ENCODE peak calls at places on chromosomes 12 and 14, in four cellular contexts. J is mesendoderm, K is tibial nerve, S is stromal cell of bone marrow. V is an unnamed sample.

GRCh38 chr14:22163051-22163450 is 426.0 kb downstream of the DAD1 start:
- DNase-seq in K (no peak), J (peak), S (no peak), V (no peak)

GRCh38 chr12:93982847-93983315 is 165.5 kb upstream of the PLXNC1 start:
- DNase-seq in J (peak), K (no peak), S (peak), V (no peak)

GRCh38 chr12:109772622-109773321 is 59.1 kb downstream of the FAM222A start:
- DNase-seq in S (no peak), K (no peak), J (no peak), V (no peak)

GRCh38 chr12:92466391-92467305 is 236.1 kb upstream of the PLEKHG7 start:
- DNase-seq in S (no peak), K (no peak), J (peak), V (no peak)

GRCh38 chr12:124608451-124608870 is 41.0 kb upstream of the NCOR2 start:
- DNase-seq in K (no peak), J (no peak), S (no peak), V (no peak)

GRCh38 chr14:73784988-73785313 is 66.7 kb upstream of the PTGR2 start:
- DNase-seq in K (no peak), J (no peak), S (no peak), V (no peak)

GRCh38 chr14:105249175-105250007 is 1.1 kb downstream of the BTBD6 start:
- DNase-seq in J (peak), K (no peak), S (no peak), V (no peak)

GRCh38 chr12:10320643-10321042 is 13.0 kb downstream of the KLRD1 start:
- DNase-seq in K (no peak), S (no peak), J (no peak), V (no peak)

GRCh38 chr14:71354801-71355200 is 447.5 kb downstream of the PCNX1 start:
- DNase-seq in J (peak), K (no peak), S (no peak), V (no peak)

GRCh38 chr12:120249875-120250795 is 15.4 kb downstream of the PXN start:
- DNase-seq in J (no peak), S (no peak), K (peak), V (peak)

GRCh38 chr12:133105620-133106019 is 24.5 kb downstream of the ZNF891 start:
- DNase-seq in J (peak), S (no peak), K (no peak), V (no peak)

GRCh38 chr12:2283480-2283879 is 230.7 kb downstream of the CACNA1C start:
- DNase-seq in K (no peak), J (no peak), S (no peak), V (no peak)

GRCh38 chr12:112837629-112838191 is 46.2 kb downstream of the RPH3A start:
- DNase-seq in S (peak), K (no peak), J (no peak), V (no peak)

GRCh38 chr12:27631813-27632491 is 64.3 kb upstream of the REP15 start:
- DNase-seq in J (no peak), S (no peak), K (no peak), V (no peak)

GRCh38 chr12:1309610-1310009 is 284.8 kb downstream of the FBXL14 start:
- DNase-seq in J (no peak), K (no peak), S (no peak), V (no peak)

GRCh38 chr14:25150934-25151790 is 101.2 kb upstream of the STXBP6 start:
- DNase-seq in S (peak), J (peak), K (no peak), V (no peak)

GRCh38 chr14:30129795-30130194 is 202.1 kb upstream of the PRKD1 start:
- DNase-seq in K (no peak), J (peak), S (no peak), V (no peak)

GRCh38 chr12:68020049-68020448 is 30.8 kb downstream of the IFNG-AS1 start:
- DNase-seq in J (no peak), S (no peak), K (no peak), V (no peak)

GRCh38 chr12:121537814-121538698 is 42.8 kb downstream of the KDM2B start:
- DNase-seq in K (no peak), J (no peak), S (no peak), V (no peak)

GRCh38 chr12:460301-461230 is 827 bp downstream of the B4GALNT3 start:
- DNase-seq in S (no peak), J (no peak), K (no peak), V (peak)

GRCh38 chr12:3418609-3419469 is 72.2 kb upstream of the PRMT8 start:
- DNase-seq in S (no peak), J (no peak), K (no peak), V (no peak)

V was measured in uterus.